ENCODE peak calls at places on chromosomes 2 and 18, in ten cellular contexts. One of them, this sample, is unnamed.

GRCh38 chr2:63837036-63837594 is 4.6 kb upstream of the UGP2 start:
- DNase-seq in spleen: no peak
- DNase-seq in left ventricle myocardium inferior: no peak
- DNase-seq in stimulated activated CD4-positive, alpha-beta T cell treated with anti-CD3 and anti-CD28 coated beads, Interleukin-1b, Interleukin-23, amount 100 ng/mL, for 24 hours: no peak
- DNase-seq in caudate nucleus: no peak
- DNase-seq in Caco-2: no peak
- DNase-seq in hepatocyte: no peak
- DNase-seq in HTR-8/SVneo: no peak
- DNase-seq in lung: no peak
- DNase-seq in fibroblast of the aortic adventitia: no peak
- DNase-seq in this sample: no peak

GRCh38 chr2:45992021-45992745 is 305.0 kb upstream of the EPAS1 start:
- DNase-seq in lung: peak
- DNase-seq in hepatocyte: peak
- DNase-seq in fibroblast of the aortic adventitia: peak
- DNase-seq in caudate nucleus: no peak
- DNase-seq in spleen: no peak
- DNase-seq in stimulated activated CD4-positive, alpha-beta T cell treated with anti-CD3 and anti-CD28 coated beads, Interleukin-1b, Interleukin-23, amount 100 ng/mL, for 24 hours: no peak
- DNase-seq in HTR-8/SVneo: no peak
- DNase-seq in Caco-2: no peak
- DNase-seq in left ventricle myocardium inferior: no peak
- DNase-seq in this sample: no peak

GRCh38 chr2:120731175-120731574 is 4.5 kb upstream of the GLI2 start:
- DNase-seq in lung: no peak
- DNase-seq in hepatocyte: no peak
- DNase-seq in stimulated activated CD4-positive, alpha-beta T cell treated with anti-CD3 and anti-CD28 coated beads, Interleukin-1b, Interleukin-23, amount 100 ng/mL, for 24 hours: no peak
- DNase-seq in left ventricle myocardium inferior: no peak
- DNase-seq in spleen: peak
- DNase-seq in fibroblast of the aortic adventitia: no peak
- DNase-seq in caudate nucleus: no peak
- DNase-seq in Caco-2: peak
- DNase-seq in HTR-8/SVneo: no peak
- DNase-seq in this sample: no peak

GRCh38 chr2:106205488-106205887 is 11.4 kb upstream of the UXS1 start:
- DNase-seq in spleen: no peak
- DNase-seq in fibroblast of the aortic adventitia: no peak
- DNase-seq in hepatocyte: no peak
- DNase-seq in caudate nucleus: no peak
- DNase-seq in left ventricle myocardium inferior: no peak
- DNase-seq in lung: no peak
- DNase-seq in HTR-8/SVneo: no peak
- DNase-seq in Caco-2: no peak
- DNase-seq in stimulated activated CD4-positive, alpha-beta T cell treated with anti-CD3 and anti-CD28 coated beads, Interleukin-1b, Interleukin-23, amount 100 ng/mL, for 24 hours: no peak
- DNase-seq in this sample: no peak

GRCh38 chr2:166106431-166107015 is 21.3 kb downstream of the SCN1A start:
- DNase-seq in fibroblast of the aortic adventitia: peak
- DNase-seq in stimulated activated CD4-positive, alpha-beta T cell treated with anti-CD3 and anti-CD28 coated beads, Interleukin-1b, Interleukin-23, amount 100 ng/mL, for 24 hours: no peak
- DNase-seq in HTR-8/SVneo: no peak
- DNase-seq in caudate nucleus: no peak
- DNase-seq in lung: no peak
- DNase-seq in Caco-2: no peak
- DNase-seq in hepatocyte: peak
- DNase-seq in left ventricle myocardium inferior: no peak
- DNase-seq in spleen: no peak
- DNase-seq in this sample: no peak

GRCh38 chr18:9763876-9764605 is 55.9 kb downstream of the RAB31 start:
- DNase-seq in hepatocyte: no peak
- DNase-seq in Caco-2: no peak
- DNase-seq in lung: no peak
- DNase-seq in caudate nucleus: no peak
- DNase-seq in HTR-8/SVneo: no peak
- DNase-seq in stimulated activated CD4-positive, alpha-beta T cell treated with anti-CD3 and anti-CD28 coated beads, Interleukin-1b, Interleukin-23, amount 100 ng/mL, for 24 hours: no peak
- DNase-seq in spleen: no peak
- DNase-seq in fibroblast of the aortic adventitia: no peak
- DNase-seq in left ventricle myocardium inferior: no peak
- DNase-seq in this sample: no peak

GRCh38 chr2:65046633-65047407 is 9.4 kb upstream of the CEP68 start:
- DNase-seq in lung: no peak
- DNase-seq in caudate nucleus: no peak
- DNase-seq in spleen: no peak
- DNase-seq in Caco-2: no peak
- DNase-seq in left ventricle myocardium inferior: no peak
- DNase-seq in fibroblast of the aortic adventitia: no peak
- DNase-seq in hepatocyte: no peak
- DNase-seq in stimulated activated CD4-positive, alpha-beta T cell treated with anti-CD3 and anti-CD28 coated beads, Interleukin-1b, Interleukin-23, amount 100 ng/mL, for 24 hours: no peak
- DNase-seq in HTR-8/SVneo: no peak
- DNase-seq in this sample: no peak

GRCh38 chr2:57878573-57878910 is 168.1 kb upstream of the VRK2 start:
- DNase-seq in left ventricle myocardium inferior: no peak
- DNase-seq in HTR-8/SVneo: no peak
- DNase-seq in fibroblast of the aortic adventitia: no peak
- DNase-seq in Caco-2: no peak
- DNase-seq in stimulated activated CD4-positive, alpha-beta T cell treated with anti-CD3 and anti-CD28 coated beads, Interleukin-1b, Interleukin-23, amount 100 ng/mL, for 24 hours: no peak
- DNase-seq in lung: no peak
- DNase-seq in hepatocyte: no peak
- DNase-seq in caudate nucleus: no peak
- DNase-seq in spleen: no peak
- DNase-seq in this sample: no peak

GRCh38 chr2:157178865-157179264 is 78.6 kb upstream of the GALNT5 start:
- DNase-seq in lung: no peak
- DNase-seq in Caco-2: no peak
- DNase-seq in hepatocyte: no peak
- DNase-seq in spleen: no peak
- DNase-seq in HTR-8/SVneo: no peak
- DNase-seq in caudate nucleus: no peak
- DNase-seq in fibroblast of the aortic adventitia: no peak
- DNase-seq in stimulated activated CD4-positive, alpha-beta T cell treated with anti-CD3 and anti-CD28 coated beads, Interleukin-1b, Interleukin-23, amount 100 ng/mL, for 24 hours: no peak
- DNase-seq in left ventricle myocardium inferior: no peak
- DNase-seq in this sample: no peak

GRCh38 chr2:85600235-85600575 is 2.3 kb downstream of the TMEM150A start:
- DNase-seq in caudate nucleus: no peak
- DNase-seq in HTR-8/SVneo: no peak
- DNase-seq in fibroblast of the aortic adventitia: no peak
- DNase-seq in Caco-2: no peak
- DNase-seq in lung: no peak
- DNase-seq in left ventricle myocardium inferior: no peak
- DNase-seq in hepatocyte: no peak
- DNase-seq in stimulated activated CD4-positive, alpha-beta T cell treated with anti-CD3 and anti-CD28 coated beads, Interleukin-1b, Interleukin-23, amount 100 ng/mL, for 24 hours: no peak
- DNase-seq in spleen: peak
- DNase-seq in this sample: no peak

GRCh38 chr2:232075080-232075479 is 113.6 kb downstream of the DIS3L2 start:
- DNase-seq in Caco-2: no peak
- DNase-seq in lung: no peak
- DNase-seq in hepatocyte: no peak
- DNase-seq in spleen: no peak
- DNase-seq in caudate nucleus: no peak
- DNase-seq in fibroblast of the aortic adventitia: peak
- DNase-seq in HTR-8/SVneo: no peak
- DNase-seq in stimulated activated CD4-positive, alpha-beta T cell treated with anti-CD3 and anti-CD28 coated beads, Interleukin-1b, Interleukin-23, amount 100 ng/mL, for 24 hours: no peak
- DNase-seq in left ventricle myocardium inferior: no peak
- DNase-seq in this sample: peak

GRCh38 chr2:231683292-231683898 is 24.9 kb upstream of the PTMA start:
- DNase-seq in HTR-8/SVneo: no peak
- DNase-seq in spleen: no peak
- DNase-seq in stimulated activated CD4-positive, alpha-beta T cell treated with anti-CD3 and anti-CD28 coated beads, Interleukin-1b, Interleukin-23, amount 100 ng/mL, for 24 hours: no peak
- DNase-seq in Caco-2: no peak
- DNase-seq in caudate nucleus: peak
- DNase-seq in fibroblast of the aortic adventitia: no peak
- DNase-seq in hepatocyte: no peak
- DNase-seq in lung: no peak
- DNase-seq in left ventricle myocardium inferior: no peak
- DNase-seq in this sample: no peak

GRCh38 chr18:9910071-9910470 is 3.7 kb upstream of the VAPA start:
- DNase-seq in left ventricle myocardium inferior: no peak
- DNase-seq in spleen: no peak
- DNase-seq in stimulated activated CD4-positive, alpha-beta T cell treated with anti-CD3 and anti-CD28 coated beads, Interleukin-1b, Interleukin-23, amount 100 ng/mL, for 24 hours: no peak
- DNase-seq in HTR-8/SVneo: no peak
- DNase-seq in hepatocyte: no peak
- DNase-seq in caudate nucleus: no peak
- DNase-seq in fibroblast of the aortic adventitia: no peak
- DNase-seq in lung: no peak
- DNase-seq in Caco-2: no peak
- DNase-seq in this sample: no peak

GRCh38 chr2:28233070-28233718 is 159.5 kb upstream of the FOSL2 start:
- DNase-seq in Caco-2: no peak
- DNase-seq in caudate nucleus: no peak
- DNase-seq in hepatocyte: peak
- DNase-seq in HTR-8/SVneo: no peak
- DNase-seq in spleen: no peak
- DNase-seq in lung: peak
- DNase-seq in fibroblast of the aortic adventitia: peak
- DNase-seq in stimulated activated CD4-positive, alpha-beta T cell treated with anti-CD3 and anti-CD28 coated beads, Interleukin-1b, Interleukin-23, amount 100 ng/mL, for 24 hours: no peak
- DNase-seq in left ventricle myocardium inferior: no peak
- DNase-seq in this sample: no peak

GRCh38 chr2:170843656-170844055 is 27.0 kb downstream of the GAD1 start:
- DNase-seq in left ventricle myocardium inferior: no peak
- DNase-seq in lung: no peak
- DNase-seq in fibroblast of the aortic adventitia: peak
- DNase-seq in stimulated activated CD4-positive, alpha-beta T cell treated with anti-CD3 and anti-CD28 coated beads, Interleukin-1b, Interleukin-23, amount 100 ng/mL, for 24 hours: no peak
- DNase-seq in HTR-8/SVneo: peak
- DNase-seq in Caco-2: no peak
- DNase-seq in hepatocyte: no peak
- DNase-seq in caudate nucleus: no peak
- DNase-seq in spleen: no peak
- DNase-seq in this sample: peak

GRCh38 chr2:238097201-238097987 is 2.7 kb upstream of the ESPNL start:
- DNase-seq in HTR-8/SVneo: no peak
- DNase-seq in fibroblast of the aortic adventitia: no peak
- DNase-seq in stimulated activated CD4-positive, alpha-beta T cell treated with anti-CD3 and anti-CD28 coated beads, Interleukin-1b, Interleukin-23, amount 100 ng/mL, for 24 hours: no peak
- DNase-seq in Caco-2: no peak
- DNase-seq in hepatocyte: no peak
- DNase-seq in left ventricle myocardium inferior: no peak
- DNase-seq in lung: no peak
- DNase-seq in caudate nucleus: no peak
- DNase-seq in spleen: no peak
- DNase-seq in this sample: no peak

GRCh38 chr2:230684222-230685164 is 28.1 kb upstream of the CAB39 start:
- DNase-seq in caudate nucleus: no peak
- DNase-seq in stimulated activated CD4-positive, alpha-beta T cell treated with anti-CD3 and anti-CD28 coated beads, Interleukin-1b, Interleukin-23, amount 100 ng/mL, for 24 hours: no peak
- DNase-seq in lung: no peak
- DNase-seq in fibroblast of the aortic adventitia: peak
- DNase-seq in HTR-8/SVneo: peak
- DNase-seq in Caco-2: no peak
- DNase-seq in left ventricle myocardium inferior: no peak
- DNase-seq in spleen: no peak
- DNase-seq in hepatocyte: peak
- DNase-seq in this sample: no peak

GRCh38 chr2:23824777-23825212 is 102.1 kb downstream of the ATAD2B start:
- DNase-seq in hepatocyte: peak
- DNase-seq in spleen: no peak
- DNase-seq in fibroblast of the aortic adventitia: peak
- DNase-seq in Caco-2: no peak
- DNase-seq in HTR-8/SVneo: peak
- DNase-seq in stimulated activated CD4-positive, alpha-beta T cell treated with anti-CD3 and anti-CD28 coated beads, Interleukin-1b, Interleukin-23, amount 100 ng/mL, for 24 hours: no peak
- DNase-seq in lung: no peak
- DNase-seq in caudate nucleus: no peak
- DNase-seq in left ventricle myocardium inferior: no peak
- DNase-seq in this sample: no peak

GRCh38 chr2:235594041-235594440 is 100.2 kb downstream of the AGAP1 start:
- DNase-seq in caudate nucleus: no peak
- DNase-seq in Caco-2: no peak
- DNase-seq in lung: no peak
- DNase-seq in hepatocyte: peak
- DNase-seq in stimulated activated CD4-positive, alpha-beta T cell treated with anti-CD3 and anti-CD28 coated beads, Interleukin-1b, Interleukin-23, amount 100 ng/mL, for 24 hours: no peak
- DNase-seq in spleen: no peak
- DNase-seq in fibroblast of the aortic adventitia: peak
- DNase-seq in HTR-8/SVneo: peak
- DNase-seq in left ventricle myocardium inferior: no peak
- DNase-seq in this sample: no peak

GRCh38 chr2:24638568-24638967 is 147.5 kb downstream of the NCOA1 start:
- DNase-seq in Caco-2: no peak
- DNase-seq in hepatocyte: no peak
- DNase-seq in HTR-8/SVneo: no peak
- DNase-seq in stimulated activated CD4-positive, alpha-beta T cell treated with anti-CD3 and anti-CD28 coated beads, Interleukin-1b, Interleukin-23, amount 100 ng/mL, for 24 hours: no peak
- DNase-seq in fibroblast of the aortic adventitia: no peak
- DNase-seq in left ventricle myocardium inferior: no peak
- DNase-seq in spleen: no peak
- DNase-seq in lung: no peak
- DNase-seq in caudate nucleus: no peak
- DNase-seq in this sample: no peak

GRCh38 chr2:217314021-217314460 is 454.2 kb upstream of the TNP1 start:
- DNase-seq in stimulated activated CD4-positive, alpha-beta T cell treated with anti-CD3 and anti-CD28 coated beads, Interleukin-1b, Interleukin-23, amount 100 ng/mL, for 24 hours: no peak
- DNase-seq in left ventricle myocardium inferior: no peak
- DNase-seq in caudate nucleus: no peak
- DNase-seq in spleen: no peak
- DNase-seq in HTR-8/SVneo: no peak
- DNase-seq in fibroblast of the aortic adventitia: no peak
- DNase-seq in Caco-2: peak
- DNase-seq in lung: no peak
- DNase-seq in hepatocyte: peak
- DNase-seq in this sample: no peak

GRCh38 chr2:76467326-76467725 is 756.6 kb upstream of the GCFC2 start:
- DNase-seq in caudate nucleus: no peak
- DNase-seq in lung: no peak
- DNase-seq in Caco-2: no peak
- DNase-seq in hepatocyte: no peak
- DNase-seq in stimulated activated CD4-positive, alpha-beta T cell treated with anti-CD3 and anti-CD28 coated beads, Interleukin-1b, Interleukin-23, amount 100 ng/mL, for 24 hours: no peak
- DNase-seq in left ventricle myocardium inferior: no peak
- DNase-seq in fibroblast of the aortic adventitia: no peak
- DNase-seq in HTR-8/SVneo: no peak
- DNase-seq in spleen: no peak
- DNase-seq in this sample: no peak

GRCh38 chr18:37381554-37381953 is 184.0 kb downstream of the CELF4 start:
- DNase-seq in spleen: no peak
- DNase-seq in fibroblast of the aortic adventitia: no peak
- DNase-seq in stimulated activated CD4-positive, alpha-beta T cell treated with anti-CD3 and anti-CD28 coated beads, Interleukin-1b, Interleukin-23, amount 100 ng/mL, for 24 hours: no peak
- DNase-seq in HTR-8/SVneo: no peak
- DNase-seq in left ventricle myocardium inferior: no peak
- DNase-seq in caudate nucleus: no peak
- DNase-seq in lung: no peak
- DNase-seq in hepatocyte: no peak
- DNase-seq in Caco-2: no peak
- DNase-seq in this sample: no peak